ENCODE peak calls at places on chromosome 16, in nine cellular contexts. One of them, this sample, is unnamed.

GRCh38 chr16:23699100-23699499 is 13.9 kb downstream of the ERN2 start:
- DNase-seq in nucleus accumbens: no peak
- DNase-seq in B cell: peak; percentile 62
- DNase-seq in uterus: no peak
- DNase-seq in D341Med: no peak
- DNase-seq in HFFc6: no peak
- DNase-seq in GM13977: no peak
- DNase-seq in GM23248: no peak
- DNase-seq in HAP-1: no peak
- DNase-seq in this sample: no peak

GRCh38 chr16:81136331-81137011 is 40.3 kb upstream of the GCSH start:
- DNase-seq in nucleus accumbens: peak; percentile 37
- DNase-seq in B cell: no peak
- DNase-seq in uterus: no peak
- DNase-seq in D341Med: no peak
- DNase-seq in HFFc6: no peak
- DNase-seq in GM13977: no peak
- DNase-seq in GM23248: no peak
- DNase-seq in HAP-1: peak; percentile 25
- DNase-seq in this sample: no peak

GRCh38 chr16:24668481-24669001 is 60.9 kb upstream of the TNRC6A start:
- DNase-seq in nucleus accumbens: no peak
- DNase-seq in B cell: no peak
- DNase-seq in uterus: peak; percentile 72
- DNase-seq in D341Med: no peak
- DNase-seq in HFFc6: peak; percentile 38
- DNase-seq in GM13977: no peak
- DNase-seq in GM23248: peak; percentile 93
- DNase-seq in HAP-1: no peak
- DNase-seq in this sample: no peak

GRCh38 chr16:2691491-2692248 is 9.3 kb downstream of the KCTD5 start:
- DNase-seq in nucleus accumbens: peak; percentile 10
- DNase-seq in B cell: no peak
- DNase-seq in uterus: no peak
- DNase-seq in D341Med: peak; percentile 8
- DNase-seq in HFFc6: no peak
- DNase-seq in GM13977: no peak
- DNase-seq in GM23248: no peak
- DNase-seq in HAP-1: no peak
- DNase-seq in this sample: no peak

GRCh38 chr16:1812732-1813163 is 13.9 kb downstream of the HAGH start:
- DNase-seq in nucleus accumbens: no peak
- DNase-seq in B cell: no peak
- DNase-seq in uterus: peak; percentile 41
- DNase-seq in D341Med: peak; percentile 88
- DNase-seq in HFFc6: peak; percentile 35
- DNase-seq in GM13977: no peak
- DNase-seq in GM23248: peak; percentile 80
- DNase-seq in HAP-1: peak; percentile 66
- DNase-seq in this sample: no peak

GRCh38 chr16:89023621-89024511 is 46.9 kb upstream of the CBFA2T3 start:
- DNase-seq in nucleus accumbens: no peak
- DNase-seq in B cell: no peak
- DNase-seq in uterus: no peak
- DNase-seq in D341Med: no peak
- DNase-seq in HFFc6: no peak
- DNase-seq in GM13977: no peak
- DNase-seq in GM23248: no peak
- DNase-seq in HAP-1: no peak
- DNase-seq in this sample: no peak

GRCh38 chr16:50741225-50741807 is 570 bp upstream of the CYLD start:
- DNase-seq in nucleus accumbens: no peak
- DNase-seq in B cell: no peak
- DNase-seq in uterus: peak; percentile 35
- DNase-seq in D341Med: no peak
- DNase-seq in HFFc6: peak; percentile 17
- DNase-seq in GM13977: no peak
- DNase-seq in GM23248: peak; percentile 61
- DNase-seq in HAP-1: no peak
- DNase-seq in this sample: no peak

GRCh38 chr16:69494993-69495392 is 70.6 kb downstream of the CYB5B start:
- DNase-seq in nucleus accumbens: no peak
- DNase-seq in B cell: no peak
- DNase-seq in uterus: no peak
- DNase-seq in D341Med: no peak
- DNase-seq in HFFc6: no peak
- DNase-seq in GM13977: peak; percentile 37
- DNase-seq in GM23248: peak; percentile 37
- DNase-seq in HAP-1: peak; percentile 59
- DNase-seq in this sample: no peak

GRCh38 chr16:24906199-24906808 is 60.5 kb downstream of the SLC5A11 start:
- DNase-seq in nucleus accumbens: no peak
- DNase-seq in B cell: no peak
- DNase-seq in uterus: no peak
- DNase-seq in D341Med: no peak
- DNase-seq in HFFc6: peak; percentile 4
- DNase-seq in GM13977: no peak
- DNase-seq in GM23248: peak; percentile 65
- DNase-seq in HAP-1: no peak
- DNase-seq in this sample: no peak

GRCh38 chr16:17023606-17024005 is 447.2 kb downstream of the XYLT1 start:
- DNase-seq in nucleus accumbens: no peak
- DNase-seq in B cell: no peak
- DNase-seq in uterus: no peak
- DNase-seq in D341Med: no peak
- DNase-seq in HFFc6: no peak
- DNase-seq in GM13977: no peak
- DNase-seq in GM23248: no peak
- DNase-seq in HAP-1: no peak
- DNase-seq in this sample: no peak

GRCh38 chr16:49821156-49821555 is 34.8 kb downstream of the ZNF423 start:
- DNase-seq in nucleus accumbens: no peak
- DNase-seq in B cell: no peak
- DNase-seq in uterus: no peak
- DNase-seq in D341Med: no peak
- DNase-seq in HFFc6: no peak
- DNase-seq in GM13977: no peak
- DNase-seq in GM23248: no peak
- DNase-seq in HAP-1: no peak
- DNase-seq in this sample: no peak

GRCh38 chr16:60907645-60908044 is 1128.6 kb downstream of the CDH8 start:
- DNase-seq in nucleus accumbens: no peak
- DNase-seq in B cell: no peak
- DNase-seq in uterus: no peak
- DNase-seq in D341Med: no peak
- DNase-seq in HFFc6: no peak
- DNase-seq in GM13977: no peak
- DNase-seq in GM23248: no peak
- DNase-seq in HAP-1: no peak
- DNase-seq in this sample: no peak

GRCh38 chr16:82070656-82071369 is 35.8 kb downstream of the HSD17B2 start:
- DNase-seq in nucleus accumbens: no peak
- DNase-seq in B cell: no peak
- DNase-seq in uterus: no peak
- DNase-seq in D341Med: no peak
- DNase-seq in HFFc6: peak; percentile 42
- DNase-seq in GM13977: no peak
- DNase-seq in GM23248: peak; percentile 92
- DNase-seq in HAP-1: peak; percentile 9
- DNase-seq in this sample: no peak

GRCh38 chr16:59260892-59261291 is 526.8 kb upstream of the GOT2 start:
- DNase-seq in nucleus accumbens: no peak
- DNase-seq in B cell: no peak
- DNase-seq in uterus: no peak
- DNase-seq in D341Med: no peak
- DNase-seq in HFFc6: no peak
- DNase-seq in GM13977: no peak
- DNase-seq in GM23248: no peak
- DNase-seq in HAP-1: no peak
- DNase-seq in this sample: no peak

GRCh38 chr16:83231771-83232170 is 576.0 kb upstream of the HSBP1 start:
- DNase-seq in nucleus accumbens: no peak
- DNase-seq in B cell: no peak
- DNase-seq in uterus: no peak
- DNase-seq in D341Med: no peak
- DNase-seq in HFFc6: no peak
- DNase-seq in GM13977: no peak
- DNase-seq in GM23248: no peak
- DNase-seq in HAP-1: no peak
- DNase-seq in this sample: no peak

GRCh38 chr16:9047689-9048301 is 43.6 kb upstream of the HAPSTR1 start:
- DNase-seq in nucleus accumbens: peak; percentile 55
- DNase-seq in B cell: no peak
- DNase-seq in uterus: peak; percentile 80
- DNase-seq in D341Med: peak; percentile 59
- DNase-seq in HFFc6: peak; percentile 100
- DNase-seq in GM13977: no peak
- DNase-seq in GM23248: peak; percentile 100
- DNase-seq in HAP-1: peak; percentile 79
- DNase-seq in this sample: peak; percentile 35

GRCh38 chr16:86661715-86662114 is 83.4 kb downstream of the FOXL1 start:
- DNase-seq in nucleus accumbens: no peak
- DNase-seq in B cell: no peak
- DNase-seq in uterus: no peak
- DNase-seq in D341Med: no peak
- DNase-seq in HFFc6: peak; percentile 11
- DNase-seq in GM13977: no peak
- DNase-seq in GM23248: peak; percentile 65
- DNase-seq in HAP-1: no peak
- DNase-seq in this sample: no peak

GRCh38 chr16:85417156-85417860 is 195.8 kb upstream of the GSE1 start:
- DNase-seq in nucleus accumbens: no peak
- DNase-seq in B cell: no peak
- DNase-seq in uterus: no peak
- DNase-seq in D341Med: no peak
- DNase-seq in HFFc6: no peak
- DNase-seq in GM13977: no peak
- DNase-seq in GM23248: no peak
- DNase-seq in HAP-1: no peak
- DNase-seq in this sample: no peak

GRCh38 chr16:50960517-50961202 is 190.4 kb downstream of the SALL1 start:
- DNase-seq in nucleus accumbens: no peak
- DNase-seq in B cell: no peak
- DNase-seq in uterus: peak; percentile 15
- DNase-seq in D341Med: no peak
- DNase-seq in HFFc6: no peak
- DNase-seq in GM13977: no peak
- DNase-seq in GM23248: no peak
- DNase-seq in HAP-1: no peak
- DNase-seq in this sample: no peak

GRCh38 chr16:85683363-85683762 is 5.4 kb downstream of the GINS2 start:
- DNase-seq in nucleus accumbens: no peak
- DNase-seq in B cell: no peak
- DNase-seq in uterus: no peak
- DNase-seq in D341Med: no peak
- DNase-seq in HFFc6: no peak
- DNase-seq in GM13977: no peak
- DNase-seq in GM23248: no peak
- DNase-seq in HAP-1: no peak
- DNase-seq in this sample: no peak

GRCh38 chr16:66324785-66325184 is 41.7 kb upstream of the CDH5 start:
- DNase-seq in nucleus accumbens: peak; percentile 16
- DNase-seq in B cell: no peak
- DNase-seq in uterus: no peak
- DNase-seq in D341Med: peak; percentile 64
- DNase-seq in HFFc6: peak; percentile 29
- DNase-seq in GM13977: no peak
- DNase-seq in GM23248: peak; percentile 53
- DNase-seq in HAP-1: peak; percentile 47
- DNase-seq in this sample: no peak

GRCh38 chr16:9489823-9490467 is 398.5 kb downstream of the HAPSTR1 start:
- DNase-seq in nucleus accumbens: no peak
- DNase-seq in B cell: no peak
- DNase-seq in uterus: peak; percentile 80
- DNase-seq in D341Med: no peak
- DNase-seq in HFFc6: no peak
- DNase-seq in GM13977: no peak
- DNase-seq in GM23248: no peak
- DNase-seq in HAP-1: no peak
- DNase-seq in this sample: no peak

GRCh38 chr16:51532551-51532950 is 381.5 kb upstream of the SALL1 start:
- DNase-seq in nucleus accumbens: no peak
- DNase-seq in B cell: no peak
- DNase-seq in uterus: no peak
- DNase-seq in D341Med: no peak
- DNase-seq in HFFc6: no peak
- DNase-seq in GM13977: no peak
- DNase-seq in GM23248: no peak
- DNase-seq in HAP-1: no peak
- DNase-seq in this sample: no peak

GRCh38 chr16:71853413-71853812 is 7.6 kb downstream of the ATXN1L start:
- DNase-seq in nucleus accumbens: no peak
- DNase-seq in B cell: peak; percentile 74
- DNase-seq in uterus: no peak
- DNase-seq in D341Med: no peak
- DNase-seq in HFFc6: no peak
- DNase-seq in GM13977: peak; percentile 59
- DNase-seq in GM23248: no peak
- DNase-seq in HAP-1: no peak
- DNase-seq in this sample: no peak

GRCh38 chr16:16833165-16833564 is 454.2 kb downstream of the NPIPA7 start:
- DNase-seq in nucleus accumbens: no peak
- DNase-seq in B cell: no peak
- DNase-seq in uterus: no peak
- DNase-seq in D341Med: no peak
- DNase-seq in HFFc6: no peak
- DNase-seq in GM13977: no peak
- DNase-seq in GM23248: no peak
- DNase-seq in HAP-1: no peak
- DNase-seq in this sample: no peak

GRCh38 chr16:85412911-85413520 is 200.1 kb upstream of the GSE1 start:
- DNase-seq in nucleus accumbens: no peak
- DNase-seq in B cell: no peak
- DNase-seq in uterus: no peak
- DNase-seq in D341Med: no peak
- DNase-seq in HFFc6: no peak
- DNase-seq in GM13977: no peak
- DNase-seq in GM23248: no peak
- DNase-seq in HAP-1: no peak
- DNase-seq in this sample: no peak